ENCODE peak calls at places on chromosomes 13 and 19, in six cellular contexts. H is fibroblast of pulmonary artery, R is GM10248, G is stomach, X is type B pancreatic cell, L is brain microvascular endothelial cell. I is an unnamed sample.

GRCh38 chr13:38543561-38543960 is 143.3 kb upstream of the FREM2 start:
- DNase-seq in H (no peak), R (no peak), X (no peak), L (no peak), G (no peak), I (no peak)

GRCh38 chr13:106418556-106418955 is 116.9 kb downstream of the EFNB2 start:
- DNase-seq in R (no peak), G (no peak), H (no peak), X (no peak), L (peak), I (no peak)

GRCh38 chr13:98105929-98106336 is 37.0 kb upstream of the FARP1 start:
- DNase-seq in G (no peak), L (peak), X (no peak), H (peak), R (no peak), I (no peak)

GRCh38 chr13:30107126-30107525 is 200.2 kb downstream of the KATNAL1 start:
- DNase-seq in R (no peak), G (no peak), H (no peak), X (no peak), L (no peak), I (no peak)

GRCh38 chr13:95784891-95785290 is 108.0 kb downstream of the DNAJC3 start:
- DNase-seq in X (no peak), H (peak), G (no peak), L (peak), R (no peak), I (no peak)

GRCh38 chr19:29699861-29700260 is 15.2 kb downstream of the C19orf12 start:
- DNase-seq in R (no peak), L (no peak), G (no peak), H (no peak), X (no peak), I (no peak)

GRCh38 chr13:80306573-80306972 is 34.4 kb downstream of the SPRY2 start:
- DNase-seq in L (no peak), R (no peak), G (no peak), H (no peak), X (no peak), I (no peak)

GRCh38 chr13:113040031-113040430 is 65.6 kb upstream of the F7 start:
- DNase-seq in R (no peak), H (no peak), G (no peak), X (no peak), L (no peak), I (no peak)

GRCh38 chr19:51158474-51159129 is 16.5 kb downstream of the SIGLEC7 start:
- DNase-seq in H (peak), G (peak), R (peak), X (no peak), L (peak), I (peak)

GRCh38 chr13:48526269-48526668 is 6.6 kb downstream of the RCBTB2 start:
- DNase-seq in L (no peak), G (no peak), X (no peak), H (no peak), R (no peak), I (no peak)

GRCh38 chr13:73273737-73274136 is 214.9 kb downstream of the KLF5 start:
- DNase-seq in X (no peak), R (no peak), H (peak), G (no peak), L (peak), I (no peak)

GRCh38 chr13:74210693-74211393 is 76.6 kb upstream of the KLF12 start:
- DNase-seq in G (peak), H (peak), X (no peak), R (no peak), L (peak), I (no peak)

GRCh38 chr19:46746281-46746965 is at the start of gene STRN4:
- DNase-seq in X (no peak), H (no peak), L (no peak), G (peak), R (peak), I (peak)

GRCh38 chr13:32585625-32586021 is 629 bp upstream of the PDS5B start:
- DNase-seq in G (no peak), H (no peak), R (no peak), L (peak), X (no peak), I (no peak)

GRCh38 chr19:55080915-55081772 is 5.5 kb downstream of the EPS8L1 start:
- DNase-seq in L (peak), X (no peak), R (peak), H (peak), G (peak), I (peak)

GRCh38 chr13:64453831-64454230 is 2776.3 kb downstream of the PCDH9 start:
- DNase-seq in R (no peak), G (no peak), H (no peak), L (no peak), X (no peak), I (no peak)

GRCh38 chr13:20090349-20090748 is 70.5 kb downstream of the GJA3 start:
- DNase-seq in L (no peak), R (no peak), X (no peak), G (no peak), H (peak), I (no peak)
- TF ChIP-seq CTCF in L (no peak), R (no peak), X (no peak), G (no peak), H (peak), I (no peak)

DNA sequence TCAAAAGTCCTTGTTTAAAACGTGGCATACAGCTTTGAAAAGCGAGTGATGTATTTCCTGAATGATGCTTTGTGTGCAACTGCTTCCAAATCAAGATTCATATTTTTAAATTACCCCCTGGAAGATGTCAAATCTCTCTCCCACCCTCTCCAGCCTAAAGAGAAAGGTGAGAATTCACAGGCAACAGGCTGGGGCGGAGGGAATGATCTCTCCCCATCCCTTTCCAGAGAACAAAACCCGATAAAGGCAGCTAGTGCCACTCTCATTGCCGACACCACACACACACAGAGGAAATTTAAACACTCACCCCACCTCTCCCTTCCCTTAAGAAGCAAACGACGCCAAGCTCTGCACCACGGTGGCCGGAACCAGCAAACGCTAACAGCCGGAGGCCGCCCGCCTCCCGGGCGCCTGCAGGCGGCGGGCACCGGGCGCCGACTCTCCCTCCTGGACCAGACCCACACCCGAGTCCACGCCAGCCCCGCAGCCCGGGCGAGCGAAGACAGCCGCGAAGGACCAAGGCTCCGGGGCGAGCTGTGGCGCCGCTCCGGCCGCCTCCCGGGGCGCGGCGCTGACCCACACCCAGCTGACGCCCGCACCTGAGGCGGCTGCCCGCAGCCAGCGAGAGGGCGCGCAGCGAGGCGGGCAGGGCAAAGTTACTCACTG is 485 bp downstream of the LNX2 start:
- DNase-seq in X (no peak), L (peak), H (peak), R (peak), G (no peak), I (no peak)
- TF ChIP-seq CTCF in X (peak), L (peak), H (peak), R (peak), G (peak), I (no peak)

DNA sequence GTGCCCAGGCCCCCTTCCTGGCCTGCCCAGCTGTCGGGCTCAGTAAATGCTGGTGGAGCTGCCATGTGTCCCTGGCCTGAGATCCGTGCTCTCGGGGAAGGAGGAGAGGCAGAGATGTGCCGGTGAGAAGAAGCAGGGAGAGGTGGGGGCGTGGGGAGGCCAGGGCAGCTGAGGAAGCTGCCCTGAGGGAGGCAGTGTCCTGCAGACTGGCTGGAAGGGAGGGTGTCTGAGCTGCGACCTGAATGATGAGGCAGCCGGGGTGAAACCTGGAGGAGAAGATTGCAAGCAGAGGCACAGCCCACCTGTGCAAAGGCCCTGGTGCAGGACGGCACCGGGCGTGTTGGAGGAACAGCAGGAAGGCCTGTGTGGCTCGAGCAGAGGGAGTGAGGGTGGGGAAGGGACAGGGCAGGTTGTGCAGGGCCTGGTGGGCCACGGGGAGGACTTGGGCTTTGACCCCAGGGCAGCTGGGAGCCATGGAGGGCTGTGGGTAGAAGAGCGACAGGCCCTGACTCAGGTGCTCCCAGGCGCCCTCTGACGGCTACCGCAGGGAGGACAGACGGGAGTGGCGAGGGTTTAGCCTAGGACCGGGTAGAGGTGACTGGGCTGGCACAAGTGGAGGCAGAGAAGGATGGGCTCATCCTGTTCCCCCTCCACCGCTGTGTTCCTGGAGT is 14.0 kb upstream of the CELF5 start:
- DNase-seq in L (peak), H (peak), R (peak), X (no peak), G (peak), I (peak)
- TF ChIP-seq CTCF in L (peak), H (peak), R (peak), X (peak), G (peak), I (peak)

GRCh38 chr19:39037194-39037593 is 4.8 kb upstream of the FBXO27 start:
- DNase-seq in L (no peak), G (no peak), R (no peak), X (no peak), H (no peak), I (no peak)

GRCh38 chr19:39032164-39032918 is at the start of gene FBXO27:
- DNase-seq in G (no peak), X (peak), L (no peak), H (no peak), R (no peak), I (peak)

GRCh38 chr19:39030854-39031367 is 1.4 kb downstream of the FBXO27 start:
- DNase-seq in G (no peak), X (no peak), L (no peak), H (peak), R (no peak), I (no peak)

GRCh38 chr19:39031368-39032163 is 783 bp downstream of the FBXO27 start:
- DNase-seq in R (peak), G (peak), L (peak), H (peak), X (peak), I (peak)
- TF ChIP-seq CTCF in R (no peak), G (no peak), L (no peak), H (no peak), X (peak), I (no peak)

GRCh38 chr13:45879666-45880065 is 28.1 kb upstream of the SIAH3 start:
- DNase-seq in L (no peak), R (no peak), H (no peak), G (peak), X (no peak), I (no peak)
- TF ChIP-seq CTCF in L (peak), R (peak), H (peak), G (peak), X (peak), I (no peak)

DNA sequence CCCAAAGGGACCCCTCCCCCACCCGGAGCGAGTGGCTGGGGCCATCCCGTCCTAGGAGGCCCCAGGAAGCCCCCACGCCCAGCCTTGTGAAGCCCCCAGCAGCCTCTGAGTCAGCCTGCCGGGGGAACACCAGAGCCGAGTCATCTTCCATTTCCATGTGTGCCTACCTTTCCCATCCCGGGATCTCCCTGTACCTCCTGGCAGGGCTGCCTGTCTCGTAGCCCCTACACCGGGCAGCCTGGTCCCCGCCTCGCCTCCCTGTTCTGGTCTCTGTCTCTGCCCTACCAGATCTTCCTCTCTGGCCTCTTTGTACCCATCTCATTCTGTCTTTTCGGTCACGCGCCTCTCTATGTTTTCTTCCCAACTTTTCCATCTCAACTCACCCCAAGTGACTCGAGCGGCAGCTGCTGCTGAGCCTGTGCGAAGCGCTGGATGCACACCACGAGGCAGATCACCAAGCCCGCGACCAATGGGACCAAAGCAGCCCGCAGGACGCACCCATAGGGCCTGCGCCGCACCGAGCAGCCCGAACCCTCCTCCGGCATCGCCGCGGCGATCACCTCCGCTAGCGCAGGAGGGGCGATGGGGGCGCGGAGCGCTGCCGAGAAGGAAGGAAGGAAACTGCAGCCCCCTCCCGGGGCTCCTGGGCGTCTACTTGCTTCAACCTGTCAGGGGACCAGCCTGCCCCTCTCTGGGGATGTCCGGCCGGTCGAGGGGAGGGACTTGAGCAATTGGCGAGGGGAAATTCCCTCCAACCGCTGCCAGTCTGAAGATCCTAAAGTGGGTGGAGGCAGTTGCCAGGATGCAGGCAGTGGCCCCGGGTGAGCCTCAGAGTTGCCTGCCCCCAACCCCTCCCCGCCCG is at the start of gene CD70:
- DNase-seq in H (no peak), X (no peak), G (no peak), L (no peak), R (peak), I (peak)
- TF ChIP-seq CTCF in H (no peak), X (no peak), G (no peak), L (no peak), R (no peak), I (no peak)

GRCh38 chr19:6196361-6196760 is 60.9 kb downstream of the ACSBG2 start:
- DNase-seq in X (no peak), L (no peak), R (no peak), G (no peak), H (no peak), I (no peak)

GRCh38 chr19:6198896-6199239 is 63.4 kb downstream of the ACSBG2 start:
- DNase-seq in L (no peak), R (peak), H (no peak), X (no peak), G (no peak), I (no peak)

GRCh38 chr19:6204212-6204611 is 68.7 kb downstream of the ACSBG2 start:
- DNase-seq in X (no peak), H (peak), L (no peak), G (no peak), R (no peak), I (no peak)

GRCh38 chr19:6204866-6205723 is 69.6 kb downstream of the ACSBG2 start:
- DNase-seq in X (no peak), R (no peak), H (no peak), G (no peak), L (no peak), I (no peak)

GRCh38 chr19:6199240-6199983 is 63.9 kb downstream of the ACSBG2 start:
- DNase-seq in H (peak), L (peak), X (peak), R (peak), G (peak), I (peak)
- TF ChIP-seq CTCF in H (peak), L (peak), X (peak), R (no peak), G (peak), I (no peak)

DNA sequence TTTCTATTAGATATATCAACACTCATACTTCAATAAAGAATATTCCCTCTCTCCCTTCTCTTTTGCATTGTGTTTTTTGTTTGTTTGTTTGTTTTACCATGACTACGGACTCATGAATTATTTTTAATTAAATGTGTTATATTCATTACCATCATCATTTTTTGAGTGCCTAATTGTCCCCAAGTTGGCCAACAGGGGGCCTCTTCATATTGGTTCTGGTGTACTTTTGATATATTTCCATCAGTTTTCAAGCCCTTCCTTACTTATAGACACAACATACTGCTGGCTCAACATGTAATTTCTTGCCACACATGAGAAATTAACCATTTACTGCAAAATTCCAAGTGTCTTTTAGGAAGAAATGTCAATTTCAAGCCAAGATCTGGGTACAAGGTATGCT is 54.5 kb upstream of the GPC6 start:
- DNase-seq in L (no peak), R (no peak), H (no peak), X (no peak), G (no peak), I (no peak)
- TF ChIP-seq CTCF in L (peak), R (no peak), H (peak), X (peak), G (no peak), I (no peak)